ENCODE peak calls at places on chromosome 12, in nine cellular contexts. X, Q, D, R, H, U, L, B and M are unnamed samples.

GRCh38 chr12:118377891-118378470 is 1.6 kb downstream of the SUDS3 start:
- DNase-seq in X (peak), Q (peak), D (peak), R (peak), H (peak), U (peak), L (peak), B (peak), M (peak)

GRCh38 chr12:63079791-63080395 is 71.1 kb downstream of the AVPR1A start:
- DNase-seq in X (no peak), Q (no peak), D (no peak), R (no peak), H (no peak), U (no peak), L (no peak), B (no peak), M (no peak)

GRCh38 chr12:104063712-104064030 is 660 bp upstream of the HCFC2 start:
- DNase-seq in X (peak), Q (no peak), D (no peak), R (no peak), H (peak), U (no peak), L (no peak), B (peak), M (no peak)

GRCh38 chr12:3988519-3989217 is 115.5 kb upstream of the PARP11 start:
- DNase-seq in X (no peak), Q (no peak), D (no peak), R (peak), H (no peak), U (no peak), L (no peak), B (no peak), M (no peak)

GRCh38 chr12:90253674-90254181 is 545.1 kb upstream of the ATP2B1 start:
- DNase-seq in X (peak), Q (peak), D (peak), R (peak), H (peak), U (peak), L (no peak), B (peak), M (peak)

GRCh38 chr12:39935839-39936238 is 170.0 kb downstream of the SLC2A13 start:
- DNase-seq in X (no peak), Q (no peak), D (no peak), R (no peak), H (no peak), U (no peak), L (no peak), B (no peak), M (no peak)

GRCh38 chr12:79069009-79069408 is 204.4 kb downstream of the SYT1 start:
- DNase-seq in X (no peak), Q (no peak), D (no peak), R (no peak), H (no peak), U (no peak), L (no peak), B (no peak), M (peak)

GRCh38 chr12:108063192-108063591 is 65.9 kb upstream of the WSCD2 start:
- DNase-seq in X (peak), Q (no peak), D (peak), R (no peak), H (peak), U (no peak), L (no peak), B (no peak), M (peak)

GRCh38 chr12:130090564-130090963 is 71.7 kb upstream of the FZD10 start:
- DNase-seq in X (no peak), Q (no peak), D (no peak), R (no peak), H (no peak), U (no peak), L (no peak), B (no peak), M (no peak)

GRCh38 chr12:126899926-126900792 is 1366.8 kb upstream of the TMEM132C start:
- DNase-seq in X (no peak), Q (no peak), D (no peak), R (no peak), H (no peak), U (no peak), L (no peak), B (no peak), M (no peak)

GRCh38 chr12:77485961-77486579 is 344.6 kb upstream of the NAV3 start:
- DNase-seq in X (no peak), Q (no peak), D (no peak), R (no peak), H (no peak), U (no peak), L (no peak), B (no peak), M (no peak)
- H3K4me3 ChIP-seq in X (no peak), Q (no peak), D (no peak), R (no peak), H (no peak), U (no peak), L (no peak), B (no peak), M (no peak)

GRCh38 chr12:101710289-101710688 is 12.8 kb downstream of the CHPT1 start:
- DNase-seq in X (no peak), Q (no peak), D (no peak), R (no peak), H (no peak), U (no peak), L (no peak), B (no peak), M (no peak)
- H3K4me3 ChIP-seq in X (no peak), Q (no peak), D (no peak), R (no peak), H (no peak), U (no peak), L (no peak), B (no peak), M (no peak)

GRCh38 chr12:131774576-131774975 is 53.6 kb upstream of the MMP17 start:
- DNase-seq in X (no peak), Q (no peak), D (no peak), R (no peak), H (no peak), U (no peak), L (no peak), B (no peak), M (no peak)
- H3K4me3 ChIP-seq in X (no peak), Q (no peak), D (no peak), R (no peak), H (no peak), U (no peak), L (no peak), B (no peak), M (no peak)

GRCh38 chr12:6872073-6873048 is 742 bp downstream of the SPSB2 start:
- DNase-seq in X (peak), Q (peak), D (peak), R (peak), H (peak), U (peak), L (peak), B (peak), M (peak)

GRCh38 chr12:6869049-6870021 is 2.0 kb downstream of the TPI1 start:
- DNase-seq in X (peak), Q (peak), D (peak), R (peak), H (peak), U (peak), L (peak), B (peak), M (peak)

GRCh38 chr12:6868211-6869048 is 1.1 kb downstream of the TPI1 start:
- DNase-seq in X (peak), Q (no peak), D (peak), R (no peak), H (no peak), U (no peak), L (no peak), B (no peak), M (no peak)

GRCh38 chr12:6871052-6871957 is 1.8 kb downstream of the SPSB2 start:
- DNase-seq in X (no peak), Q (no peak), D (peak), R (no peak), H (no peak), U (no peak), L (no peak), B (no peak), M (peak)

DNA sequence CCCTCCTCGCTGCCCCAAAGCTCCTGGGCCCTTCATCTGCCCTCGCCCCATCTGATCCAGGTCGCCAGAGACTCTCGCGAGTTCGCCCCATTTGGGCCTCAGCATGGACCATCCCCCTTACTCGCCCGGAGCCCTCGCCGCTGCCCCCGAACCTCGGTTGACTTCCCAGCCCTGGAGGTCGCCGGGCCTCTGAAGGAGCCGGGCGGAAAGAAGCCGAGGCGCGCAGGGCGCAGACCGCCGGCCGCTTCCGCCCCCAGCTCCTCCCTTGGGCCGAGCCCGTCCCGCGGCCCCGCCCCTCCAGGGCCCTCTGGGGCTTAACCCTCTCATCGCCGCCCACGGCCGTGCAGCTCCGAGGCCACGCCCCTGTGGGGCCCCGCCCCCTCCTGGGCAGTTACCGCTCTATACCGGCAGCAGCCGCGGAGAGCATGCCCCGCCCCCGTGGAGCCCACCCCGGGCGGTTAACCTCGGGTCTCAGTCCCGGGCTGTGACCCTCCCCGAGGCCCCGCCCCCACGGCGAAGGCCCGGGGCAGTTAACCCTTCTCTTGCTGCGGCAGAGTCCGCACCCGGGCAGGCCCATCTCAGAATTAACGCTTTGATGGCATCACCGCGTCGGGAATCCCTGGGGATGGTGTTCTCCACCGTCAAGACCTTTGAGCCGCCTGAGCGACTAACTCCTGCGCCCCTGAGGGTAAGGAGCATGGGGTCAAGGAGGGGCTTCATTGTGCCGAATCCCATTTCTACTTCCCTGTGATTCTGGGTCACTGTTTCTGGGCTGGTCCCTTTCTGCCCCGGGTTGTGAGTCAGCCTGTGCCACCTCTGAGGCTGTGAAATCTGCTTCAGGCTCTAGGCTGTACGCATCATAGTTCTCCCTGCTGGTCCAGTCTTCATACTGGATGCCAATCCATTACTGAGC is at the start of gene SPSB2:
- DNase-seq in X (peak), Q (peak), D (peak), R (peak), H (peak), U (peak), L (peak), B (peak), M (peak)
- H3K4me3 ChIP-seq in X (peak), Q (peak), D (peak), R (peak), H (peak), U (peak), L (peak), B (peak), M (peak)

GRCh38 chr12:6374781-6375150 is 597 bp downstream of the SCNN1A start:
- DNase-seq in X (no peak), Q (no peak), D (no peak), R (no peak), H (no peak), U (no peak), L (no peak), B (no peak), M (no peak)
- H3K4me3 ChIP-seq in X (no peak), Q (no peak), D (peak), R (no peak), H (no peak), U (no peak), L (peak), B (no peak), M (no peak)

GRCh38 chr12:30696103-30696408 is 387 bp upstream of the IPO8 start:
- DNase-seq in X (no peak), Q (no peak), D (no peak), R (no peak), H (no peak), U (no peak), L (no peak), B (no peak), M (no peak)

GRCh38 chr12:30695327-30696102 is at the start of gene IPO8:
- DNase-seq in X (peak), Q (peak), D (peak), R (peak), H (peak), U (peak), L (peak), B (peak), M (peak)

GRCh38 chr12:30694971-30695326 is 720 bp downstream of the IPO8 start:
- DNase-seq in X (peak), Q (peak), D (peak), R (no peak), H (peak), U (no peak), L (peak), B (no peak), M (peak)

GRCh38 chr12:30696486-30696885 is 817 bp upstream of the IPO8 start:
- DNase-seq in X (no peak), Q (no peak), D (peak), R (no peak), H (no peak), U (peak), L (no peak), B (no peak), M (no peak)

DNA sequence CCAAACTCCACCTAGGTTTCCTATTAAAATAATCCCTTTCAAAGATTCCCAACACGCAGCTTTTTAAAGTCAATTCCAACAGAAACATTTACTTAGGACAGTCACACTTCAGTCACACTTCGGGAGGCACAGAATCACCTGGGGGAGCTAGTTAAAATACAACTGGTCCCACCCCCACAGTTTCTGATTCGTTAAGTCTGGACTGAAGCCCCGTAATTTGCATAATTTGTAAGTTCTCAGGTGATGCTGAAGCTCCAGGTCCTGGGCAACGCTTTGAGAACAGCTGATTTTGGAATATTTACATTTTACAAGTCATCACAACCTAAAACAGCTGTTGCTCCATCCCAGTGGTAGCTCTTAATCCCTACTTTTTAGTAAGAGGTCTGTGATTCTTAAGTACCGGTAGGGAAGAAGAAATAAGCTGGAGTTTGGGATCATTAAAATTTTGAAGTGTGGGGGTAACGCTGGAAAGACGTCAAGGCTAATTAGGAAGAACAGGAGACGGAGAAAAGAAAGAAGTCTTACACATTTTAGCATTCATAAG is 1.2 kb downstream of the IPO8 start:
- DNase-seq in X (peak), Q (no peak), D (peak), R (no peak), H (no peak), U (no peak), L (no peak), B (no peak), M (peak)
- H3K4me3 ChIP-seq in X (peak), Q (peak), D (peak), R (peak), H (peak), U (peak), L (peak), B (no peak), M (peak)

GRCh38 chr12:110270125-110270962 is 10.7 kb upstream of the ATP2A2 start:
- DNase-seq in X (peak), Q (no peak), D (peak), R (no peak), H (peak), U (no peak), L (no peak), B (peak), M (peak)

GRCh38 chr12:110266980-110267620 is 13.9 kb upstream of the ATP2A2 start:
- DNase-seq in X (peak), Q (peak), D (no peak), R (no peak), H (peak), U (no peak), L (no peak), B (no peak), M (peak)

GRCh38 chr12:110262442-110263388 is 18.3 kb upstream of the ATP2A2 start:
- DNase-seq in X (no peak), Q (no peak), D (no peak), R (no peak), H (peak), U (no peak), L (no peak), B (peak), M (peak)

GRCh38 chr12:110269622-110270124 is 11.4 kb upstream of the ATP2A2 start:
- DNase-seq in X (peak), Q (no peak), D (peak), R (no peak), H (peak), U (no peak), L (no peak), B (no peak), M (peak)

DNA sequence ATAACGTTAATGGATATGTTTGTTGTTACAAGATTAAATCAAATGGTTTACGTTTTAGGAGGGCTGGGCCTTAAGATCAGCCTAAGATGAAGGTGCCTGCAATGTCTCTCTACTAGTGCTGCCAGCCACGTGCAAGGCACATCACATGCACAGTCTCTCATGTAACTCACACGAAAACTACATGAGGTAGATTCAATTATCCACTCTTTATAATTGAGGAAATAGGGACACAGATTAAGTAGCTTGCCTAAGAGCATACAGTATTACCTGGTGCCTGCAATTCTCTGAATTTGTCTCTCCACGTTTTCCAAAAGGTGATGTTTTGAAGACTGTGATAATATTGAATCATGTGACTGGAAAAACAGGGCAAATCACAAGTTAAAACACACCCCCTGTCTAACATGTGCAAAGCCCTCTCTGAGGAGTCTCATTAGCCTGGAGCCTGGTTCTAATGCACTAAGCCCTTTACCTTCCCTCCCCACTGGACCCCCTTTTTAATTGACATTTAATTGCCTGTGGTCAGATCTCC is 14.6 kb upstream of the ATP2A2 start:
- DNase-seq in X (no peak), Q (no peak), D (no peak), R (no peak), H (no peak), U (no peak), L (no peak), B (no peak), M (no peak)
- H3K4me3 ChIP-seq in X (no peak), Q (no peak), D (no peak), R (no peak), H (no peak), U (no peak), L (no peak), B (no peak), M (no peak)

GRCh38 chr12:53208877-53209463 is 1.9 kb upstream of the ITGB7 start:
- DNase-seq in X (no peak), Q (no peak), D (no peak), R (no peak), H (no peak), U (peak), L (no peak), B (no peak), M (no peak)

GRCh38 chr12:53210843-53211242 is 3.8 kb upstream of the ITGB7 start:
- DNase-seq in X (no peak), Q (no peak), D (no peak), R (no peak), H (no peak), U (no peak), L (no peak), B (no peak), M (no peak)

GRCh38 chr12:53207042-53207441 is at the start of gene ITGB7:
- DNase-seq in X (no peak), Q (no peak), D (peak), R (peak), H (no peak), U (peak), L (no peak), B (no peak), M (no peak)

GRCh38 chr12:53205747-53206146 is 1.3 kb downstream of the ITGB7 start:
- DNase-seq in X (peak), Q (no peak), D (peak), R (peak), H (peak), U (peak), L (no peak), B (no peak), M (peak)

GRCh38 chr12:53208435-53208834 is 1.4 kb upstream of the ITGB7 start:
- DNase-seq in X (peak), Q (no peak), D (no peak), R (no peak), H (no peak), U (no peak), L (no peak), B (no peak), M (no peak)
- H3K4me3 ChIP-seq in X (no peak), Q (no peak), D (no peak), R (no peak), H (no peak), U (peak), L (no peak), B (no peak), M (no peak)

DNA sequence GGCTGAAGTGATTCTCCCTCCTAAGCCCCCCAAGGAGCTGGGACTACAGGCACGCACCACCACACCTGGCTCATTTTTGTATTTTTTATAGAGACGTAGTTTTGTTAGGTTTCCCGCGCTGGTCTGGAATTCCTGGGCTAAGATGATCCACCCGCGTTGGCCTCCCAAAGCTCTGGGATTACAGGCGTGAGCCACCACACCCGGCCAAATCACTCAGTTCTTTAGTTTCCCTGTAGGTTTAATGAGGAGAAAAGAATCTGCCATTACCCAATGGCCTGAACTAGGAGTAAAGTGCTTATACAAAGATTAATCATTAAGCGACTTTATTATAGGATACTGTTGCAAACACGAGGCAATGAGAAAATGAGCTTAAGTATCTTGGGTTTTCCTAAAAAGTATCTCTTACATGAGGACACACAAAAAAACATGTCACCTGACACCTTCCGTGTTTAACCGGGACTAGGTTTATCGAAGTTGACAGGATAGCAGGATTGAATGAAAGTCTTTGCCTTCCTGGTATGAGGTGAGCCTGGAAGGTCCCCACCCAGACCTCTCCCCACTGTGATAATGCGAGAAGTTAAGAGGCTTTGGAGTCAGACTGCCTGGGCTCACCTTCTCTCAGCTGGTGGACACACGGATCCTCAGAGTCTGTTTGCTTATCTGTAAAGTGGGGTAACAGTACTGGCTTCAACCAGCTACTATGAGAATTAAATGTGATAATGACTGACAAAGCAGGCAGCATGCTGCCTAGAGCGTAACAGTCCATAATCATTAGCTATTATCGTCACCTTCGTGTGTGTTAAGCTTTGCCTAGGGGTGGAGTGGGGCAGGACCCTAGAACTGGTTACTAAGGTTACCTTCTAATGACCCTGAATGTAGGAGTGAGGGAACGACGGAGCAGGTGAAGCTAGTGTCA is 133.6 kb upstream of the KRAS start:
- DNase-seq in X (no peak), Q (no peak), D (peak), R (no peak), H (peak), U (no peak), L (no peak), B (peak), M (no peak)
- H3K4me3 ChIP-seq in X (peak), Q (no peak), D (peak), R (peak), H (peak), U (peak), L (no peak), B (no peak), M (peak)